ENCODE peak calls at places on chromosomes 7 and 10, in five cellular contexts. X is Panc1, W is H7, G is skeletal muscle cell, Y is coronary artery. I is an unnamed sample.

GRCh38 chr10:115141254-115141653 is 48.1 kb downstream of the ATRNL1 start:
- DNase-seq in X (no peak), Y (no peak), G (no peak), W (no peak), I (no peak)

GRCh38 chr10:121015916-121016315 is 164.8 kb downstream of the WDR11 start:
- DNase-seq in X (no peak), Y (no peak), W (no peak), G (no peak), I (no peak)

GRCh38 chr7:157016352-157017041 is 6.0 kb upstream of the MNX1 start:
- DNase-seq in X (no peak), G (no peak), Y (no peak), W (peak), I (no peak)

GRCh38 chr7:155733582-155734444 is 78.5 kb downstream of the SHH start:
- DNase-seq in Y (no peak), W (no peak), X (no peak), G (no peak), I (no peak)

GRCh38 chr7:27920281-27920946 is 180.5 kb downstream of the TAX1BP1 start:
- DNase-seq in G (no peak), X (no peak), Y (no peak), W (no peak), I (no peak)

GRCh38 chr10:82969405-82969804 is 1094.4 kb downstream of the NRG3 start:
- DNase-seq in Y (no peak), W (peak), X (no peak), G (peak), I (no peak)

GRCh38 chr7:138460649-138461607 is 869 bp downstream of the TRIM24 start:
- DNase-seq in G (no peak), Y (peak), W (peak), X (no peak), I (peak)

GRCh38 chr10:103688451-103688850 is 166.9 kb downstream of the SH3PXD2A start:
- DNase-seq in G (no peak), X (no peak), W (no peak), Y (no peak), I (no peak)

GRCh38 chr7:95229301-95229700 is 95.0 kb downstream of the PON1 start:
- DNase-seq in W (no peak), G (no peak), Y (no peak), X (no peak), I (no peak)

GRCh38 chr10:119541046-119541445 is 1.5 kb downstream of the RGS10 start:
- DNase-seq in G (no peak), Y (no peak), W (no peak), X (no peak), I (no peak)

GRCh38 chr7:81600608-81601007 is 169.2 kb downstream of the HGF start:
- DNase-seq in W (no peak), Y (no peak), X (no peak), G (no peak), I (no peak)

GRCh38 chr7:34687529-34687928 is 29.5 kb downstream of the NPSR1 start:
- DNase-seq in W (no peak), G (no peak), X (no peak), Y (no peak), I (no peak)

GRCh38 chr7:23276381-23276780 is 22.8 kb upstream of the MALSU1 start:
- DNase-seq in W (no peak), Y (no peak), G (no peak), X (no peak), I (no peak)

GRCh38 chr7:24907311-24907886 is 72.6 kb downstream of the OSBPL3 start:
- DNase-seq in W (no peak), X (peak), Y (no peak), G (no peak), I (no peak)

GRCh38 chr7:28586736-28587135 is 174.4 kb downstream of the CREB5 start:
- DNase-seq in W (no peak), G (no peak), Y (no peak), X (no peak), I (no peak)

GRCh38 chr7:133941496-133941895 is 185.6 kb upstream of the LRGUK start:
- DNase-seq in X (no peak), G (peak), Y (no peak), W (no peak), I (no peak)

GRCh38 chr10:68105820-68106219 is 3.5 kb upstream of the MYPN start:
- DNase-seq in W (no peak), Y (no peak), X (peak), G (no peak), I (no peak)

GRCh38 chr10:82572686-82573226 is 697.8 kb downstream of the NRG3 start:
- DNase-seq in X (no peak), W (no peak), Y (no peak), G (no peak), I (no peak)

GRCh38 chr7:116653204-116653603 is 18.8 kb upstream of the MET start:
- DNase-seq in X (no peak), W (no peak), G (peak), Y (no peak), I (no peak)

GRCh38 chr7:131218727-131219128 is 108.9 kb upstream of the MKLN1 start:
- DNase-seq in Y (no peak), X (no peak), G (no peak), W (no peak), I (no peak)

GRCh38 chr7:34036069-34036920 is 131.0 kb downstream of the BMPER start:
- DNase-seq in G (no peak), X (no peak), Y (no peak), W (no peak), I (no peak)

GRCh38 chr7:50637725-50638643 is 72.8 kb upstream of the DDC start:
- DNase-seq in G (no peak), X (no peak), W (no peak), Y (no peak), I (no peak)

GRCh38 chr10:31133251-31133627 is 101.6 kb upstream of the ZNF438 start:
- DNase-seq in W (no peak), X (no peak), Y (peak), G (no peak), I (no peak)

GRCh38 chr7:97078023-97078988 is 39.2 kb upstream of the SDHAF3 start:
- DNase-seq in G (no peak), W (no peak), X (no peak), Y (no peak), I (no peak)

GRCh38 chr10:43686414-43686813 is 37.7 kb upstream of the ZNF32 start:
- DNase-seq in W (peak), X (no peak), Y (no peak), G (no peak), I (no peak)

GRCh38 chr7:130288168-130288567 is 4.8 kb upstream of the CPA4 start:
- DNase-seq in W (no peak), G (no peak), X (no peak), Y (no peak), I (no peak)

GRCh38 chr10:133261726-133262325 is 14.8 kb downstream of the ADAM8 start:
- DNase-seq in Y (peak), X (no peak), G (no peak), W (peak), I (peak)

GRCh38 chr7:12729112-12729511 is 41.7 kb downstream of the ARL4A start:
- DNase-seq in W (peak), Y (peak), G (no peak), X (no peak), I (peak)

GRCh38 chr7:159046300-159046699 is 98.4 kb downstream of the VIPR2 start:
- DNase-seq in W (no peak), Y (no peak), G (no peak), X (no peak), I (no peak)

GRCh38 chr10:7572435-7572834 is 94.3 kb downstream of the ITIH5 start:
- DNase-seq in G (no peak), X (no peak), Y (no peak), W (no peak), I (no peak)

GRCh38 chr7:112743811-112744210 is 46.4 kb downstream of the TMEM168 start:
- DNase-seq in W (no peak), G (no peak), Y (no peak), X (no peak), I (no peak)

GRCh38 chr10:98950106-98950505 is 285.5 kb downstream of the HPSE2 start:
- DNase-seq in Y (no peak), X (no peak), G (no peak), W (no peak), I (no peak)

GRCh38 chr7:137804819-137805218 is 42.0 kb downstream of the DGKI start:
- DNase-seq in X (no peak), Y (no peak), G (no peak), W (no peak), I (no peak)

GRCh38 chr10:73248259-73248724 is 1.2 kb upstream of the DNAJC9 start:
- DNase-seq in Y (no peak), G (no peak), W (no peak), X (no peak), I (no peak)

GRCh38 chr10:118571123-118571522 is 24.3 kb downstream of the PRLHR start:
- DNase-seq in W (no peak), Y (no peak), G (peak), X (no peak), I (peak)

GRCh38 chr10:71266918-71267442 is 52.1 kb upstream of the SLC29A3 start:
- DNase-seq in W (no peak), G (no peak), Y (no peak), X (no peak), I (no peak)

GRCh38 chr10:68348265-68348741 is 15.6 kb upstream of the PBLD start:
- DNase-seq in Y (no peak), W (peak), X (peak), G (no peak), I (no peak)

GRCh38 chr7:148700693-148701092 is 2.0 kb downstream of the CUL1 start:
- DNase-seq in G (no peak), Y (no peak), X (no peak), W (no peak), I (no peak)

GRCh38 chr10:22823109-22823508 is 104.7 kb upstream of the ARMC3 start:
- DNase-seq in Y (no peak), G (peak), W (no peak), X (peak), I (no peak)

GRCh38 chr7:99448855-99449254 is 10.1 kb downstream of the CPSF4 start:
- DNase-seq in Y (no peak), X (no peak), W (peak), G (no peak), I (no peak)

DNA sequence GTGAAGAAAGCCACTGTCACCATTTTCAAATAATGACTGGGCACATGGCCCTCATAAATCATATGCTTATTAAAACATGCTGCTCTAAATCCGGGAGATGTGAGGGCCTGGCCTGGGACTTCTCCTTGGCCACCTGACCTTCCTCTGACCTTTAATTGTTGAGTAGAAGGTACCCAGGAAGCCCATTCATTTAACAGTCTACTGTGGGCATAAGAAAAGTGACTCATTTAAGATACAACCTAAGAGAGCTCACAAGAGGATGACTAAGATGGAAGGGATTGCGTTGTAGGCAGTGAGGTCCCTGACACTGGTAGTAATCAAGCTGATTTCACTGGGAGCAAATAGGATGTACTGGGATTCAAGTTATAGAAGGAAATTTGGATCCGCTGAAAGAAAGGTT is 203.4 kb upstream of the GPR26 start:
- DNase-seq in G (no peak), Y (no peak), X (peak), W (no peak), I (no peak)
- H3K4me3 ChIP-seq in G (no peak), Y (no peak), X (no peak), W (no peak), I (no peak)

GRCh38 chr7:55533050-55533728 is 39.1 kb downstream of the VOPP1 start:
- DNase-seq in Y (no peak), X (no peak), W (peak), G (peak), I (no peak)

GRCh38 chr7:55532150-55532917 is 40.0 kb downstream of the VOPP1 start:
- DNase-seq in X (no peak), W (peak), G (no peak), Y (no peak), I (no peak)

GRCh38 chr7:55534262-55534915 is 37.9 kb downstream of the VOPP1 start:
- DNase-seq in G (peak), Y (no peak), X (no peak), W (peak), I (peak)

GRCh38 chr7:55534916-55535636 is 37.2 kb downstream of the VOPP1 start:
- DNase-seq in G (no peak), W (peak), Y (no peak), X (no peak), I (no peak)

GRCh38 chr7:55533729-55534080 is 38.6 kb downstream of the VOPP1 start:
- DNase-seq in G (no peak), Y (no peak), X (no peak), W (no peak), I (no peak)
- H3K4me3 ChIP-seq in G (no peak), Y (no peak), X (no peak), W (no peak), I (no peak)

GRCh38 chr10:19819419-19820033 is 3.3 kb downstream of the PLXDC2 start:
- DNase-seq in G (no peak), Y (no peak), W (peak), X (peak), I (no peak)
- H3K4me3 ChIP-seq in G (no peak), Y (peak), W (no peak), X (no peak), I (no peak)

DNA sequence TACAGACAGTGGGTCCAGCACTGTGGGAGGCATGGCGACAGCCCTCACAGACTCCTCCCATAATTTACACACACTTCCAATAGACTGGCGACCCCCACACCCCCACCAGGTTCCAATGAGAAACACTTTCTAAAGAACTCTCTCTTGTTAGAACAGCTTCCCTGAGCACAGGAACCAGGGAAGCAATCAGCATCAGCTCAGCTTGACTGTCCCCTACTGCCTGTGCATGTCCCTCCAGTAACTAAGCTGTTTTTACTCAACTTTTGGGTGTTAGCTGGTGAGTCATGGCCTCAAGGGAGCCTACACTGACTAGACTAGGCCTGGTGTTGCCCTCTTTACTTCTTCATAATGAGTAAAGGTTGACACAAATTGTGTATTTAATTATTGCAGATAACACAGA is 32.6 kb upstream of the HERPUD2 start:
- DNase-seq in Y (no peak), X (no peak), W (no peak), G (no peak), I (no peak)
- H3K4me3 ChIP-seq in Y (no peak), X (no peak), W (no peak), G (no peak), I (no peak)

GRCh38 chr10:63555330-63555729 is 34.1 kb downstream of the REEP3 start:
- DNase-seq in Y (no peak), W (no peak), G (no peak), X (no peak), I (no peak)
- H3K4me3 ChIP-seq in Y (no peak), W (no peak), G (no peak), X (no peak), I (no peak)

GRCh38 chr10:127992376-127992775 is 85.5 kb downstream of the PTPRE start:
- DNase-seq in Y (peak), G (no peak), X (no peak), W (no peak), I (no peak)

GRCh38 chr10:127990846-127991542 is 84.1 kb downstream of the PTPRE start:
- DNase-seq in W (no peak), Y (peak), X (no peak), G (peak), I (peak)

GRCh38 chr10:127993281-127993680 is 86.4 kb downstream of the PTPRE start:
- DNase-seq in G (no peak), Y (peak), X (no peak), W (no peak), I (no peak)

GRCh38 chr10:127989481-127989964 is 82.6 kb downstream of the PTPRE start:
- DNase-seq in X (no peak), W (no peak), G (no peak), Y (no peak), I (no peak)

DNA sequence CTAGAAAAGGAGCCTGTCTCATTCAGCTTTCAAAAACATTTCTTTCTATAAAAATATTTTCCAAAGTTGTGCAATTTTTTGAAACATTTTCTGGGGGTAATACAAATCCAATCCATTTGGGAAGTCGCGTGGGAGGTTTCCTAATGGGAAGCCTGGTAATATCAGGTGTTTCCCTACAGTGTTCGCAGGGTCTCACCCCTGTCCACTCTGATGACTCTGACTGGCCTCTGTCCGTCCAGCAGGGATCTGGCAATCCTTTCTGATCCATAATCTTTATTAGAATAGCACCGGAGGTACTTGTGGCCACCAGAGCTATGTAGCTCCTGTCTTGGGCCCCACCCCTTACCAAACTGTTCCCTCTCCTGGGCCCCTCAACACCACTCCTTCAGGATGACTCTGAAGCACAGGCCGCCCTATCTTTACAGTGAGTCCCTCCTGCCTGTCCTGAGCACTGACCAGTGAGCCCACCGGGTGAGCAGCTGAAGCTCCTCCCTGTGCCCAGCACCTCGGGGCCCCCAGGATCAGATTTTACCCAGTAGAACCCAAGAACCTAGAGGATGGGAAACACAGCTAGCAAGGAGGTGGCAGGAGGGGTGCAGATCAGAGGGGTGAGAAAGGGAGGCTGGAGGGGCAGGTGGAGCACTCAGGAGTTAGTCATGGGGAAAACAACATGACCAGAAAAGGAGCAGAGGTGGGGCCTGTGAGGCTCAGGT is 84.8 kb downstream of the PTPRE start:
- DNase-seq in W (no peak), G (no peak), Y (peak), X (no peak), I (no peak)
- H3K4me3 ChIP-seq in W (no peak), G (no peak), Y (no peak), X (no peak), I (no peak)

I was measured in lung.